ENCODE peak calls at places on chromosomes 4 and X, in four cellular contexts. One of them, this sample, is unnamed.

GRCh38 chr4:83107636-83108035 is 6.9 kb downstream of the PLAC8 start:
- DNase-seq in stimulated activated naive CD4-positive, alpha-beta T cell: peak; percentile 6
- DNase-seq in progenitor cell of endocrine pancreas: no peak
- DNase-seq in tibial artery: no peak
- DNase-seq in this sample: no peak

GRCh38 chr4:183455431-183456145 is 11.2 kb downstream of the CDKN2AIP start:
- DNase-seq in stimulated activated naive CD4-positive, alpha-beta T cell: no peak
- DNase-seq in progenitor cell of endocrine pancreas: no peak
- DNase-seq in tibial artery: no peak
- DNase-seq in this sample: no peak

GRCh38 chr4:32689520-32689919 is 1969.4 kb downstream of the PCDH7 start:
- DNase-seq in tibial artery: no peak
- DNase-seq in stimulated activated naive CD4-positive, alpha-beta T cell: no peak
- DNase-seq in progenitor cell of endocrine pancreas: no peak
- DNase-seq in this sample: no peak

GRCh38 chr4:78937837-78938236 is 1.4 kb downstream of the PAQR3 start:
- DNase-seq in progenitor cell of endocrine pancreas: no peak
- DNase-seq in stimulated activated naive CD4-positive, alpha-beta T cell: no peak
- DNase-seq in tibial artery: no peak
- DNase-seq in this sample: no peak

GRCh38 chr4:23747131-23747752 is 142.6 kb downstream of the PPARGC1A start:
- DNase-seq in progenitor cell of endocrine pancreas: no peak
- DNase-seq in stimulated activated naive CD4-positive, alpha-beta T cell: no peak
- DNase-seq in tibial artery: no peak
- DNase-seq in this sample: no peak

GRCh38 chr4:103012085-103012484 is 7.4 kb downstream of the SLC9B1 start:
- DNase-seq in progenitor cell of endocrine pancreas: no peak
- DNase-seq in stimulated activated naive CD4-positive, alpha-beta T cell: no peak
- DNase-seq in tibial artery: no peak
- DNase-seq in this sample: no peak

GRCh38 chrX:148928803-148929202 is 428.4 kb downstream of the AFF2 start:
- DNase-seq in tibial artery: no peak
- DNase-seq in progenitor cell of endocrine pancreas: no peak
- DNase-seq in stimulated activated naive CD4-positive, alpha-beta T cell: no peak
- DNase-seq in this sample: no peak

GRCh38 chr4:126216611-126217010 is 901.9 kb downstream of the FAT4 start:
- DNase-seq in tibial artery: no peak
- DNase-seq in progenitor cell of endocrine pancreas: no peak
- DNase-seq in stimulated activated naive CD4-positive, alpha-beta T cell: no peak
- DNase-seq in this sample: no peak

GRCh38 chr4:185780472-185780871 is 31.5 kb downstream of the SORBS2 start:
- DNase-seq in tibial artery: no peak
- DNase-seq in progenitor cell of endocrine pancreas: no peak
- DNase-seq in stimulated activated naive CD4-positive, alpha-beta T cell: no peak
- DNase-seq in this sample: no peak

GRCh38 chrX:287670-288069 is 6.5 kb downstream of the PLCXD1 start:
- DNase-seq in tibial artery: no peak
- DNase-seq in stimulated activated naive CD4-positive, alpha-beta T cell: no peak
- DNase-seq in progenitor cell of endocrine pancreas: no peak
- DNase-seq in this sample: no peak

GRCh38 chr4:16070203-16070602 is 13.6 kb downstream of the PROM1 start:
- DNase-seq in tibial artery: no peak
- DNase-seq in progenitor cell of endocrine pancreas: no peak
- DNase-seq in stimulated activated naive CD4-positive, alpha-beta T cell: no peak
- DNase-seq in this sample: no peak

This sample was measured in cardiac septum.